ENCODE peak calls at places on chromosomes 4 and X, in ten cellular contexts. C is testis, T is sigmoid colon, P is substantia nigra, I is prostate gland, Q is AG04450, U is neuronal stem cell, M is mammary epithelial cell, G is left ventricle myocardium inferior, X is neural progenitor cell. D is an unnamed sample.

GRCh38 chr4:145279122-145279960 is 99.0 kb upstream of the OTUD4 start:
- DNase-seq in C (no peak), T (no peak), P (no peak), I (no peak), Q (no peak), U (no peak), M (peak), G (no peak), X (no peak), D (no peak)

GRCh38 chrX:1244164-1245076 is 24.2 kb upstream of the CSF2RA start:
- DNase-seq in C (no peak), T (no peak), P (no peak), I (no peak), Q (no peak), U (peak), M (no peak), G (no peak), X (peak), D (no peak)

GRCh38 chr4:97498875-97499274 is 644.4 kb downstream of the STPG2 start:
- DNase-seq in C (no peak), T (no peak), P (no peak), I (no peak), Q (no peak), U (no peak), M (peak), G (no peak), X (no peak), D (no peak)

GRCh38 chrX:50863471-50863870 is 47.1 kb upstream of the BMP15 start:
- DNase-seq in C (no peak), T (no peak), P (no peak), I (no peak), Q (no peak), U (no peak), M (no peak), G (no peak), X (no peak), D (no peak)

GRCh38 chrX:118566359-118566758 is 70.7 kb downstream of the DOCK11 start:
- DNase-seq in C (no peak), T (no peak), P (no peak), I (no peak), Q (no peak), U (no peak), M (no peak), G (no peak), X (no peak), D (no peak)

GRCh38 chr4:9704551-9705332 is 76.7 kb upstream of the DRD5 start:
- DNase-seq in C (no peak), T (no peak), P (no peak), I (no peak), Q (no peak), U (no peak), M (no peak), G (no peak), X (no peak), D (no peak)

GRCh38 chr4:101019941-101020401 is 327.4 kb downstream of the PPP3CA start:
- DNase-seq in C (no peak), T (no peak), P (no peak), I (no peak), Q (no peak), U (no peak), M (peak), G (no peak), X (no peak), D (no peak)

GRCh38 chr4:3458371-3458770 is 4.7 kb upstream of the DOK7 start:
- DNase-seq in C (no peak), T (no peak), P (no peak), I (no peak), Q (no peak), U (no peak), M (no peak), G (no peak), X (no peak), D (no peak)

GRCh38 chr4:76883147-76883546 is 14.8 kb downstream of the SOWAHB start:
- DNase-seq in C (no peak), T (no peak), P (no peak), I (no peak), Q (no peak), U (no peak), M (no peak), G (no peak), X (no peak), D (no peak)

GRCh38 chr4:185506422-185506821 is 28.9 kb downstream of the PDLIM3 start:
- DNase-seq in C (no peak), T (no peak), P (no peak), I (no peak), Q (no peak), U (no peak), M (no peak), G (no peak), X (no peak), D (no peak)

GRCh38 chr4:20253272-20253798 is 1.6 kb downstream of the SLIT2 start:
- DNase-seq in C (peak), T (peak), P (no peak), I (no peak), Q (no peak), U (peak), M (no peak), G (no peak), X (no peak), D (no peak)

GRCh38 chr4:6263541-6264540 is 5.8 kb upstream of the WFS1 start:
- DNase-seq in C (peak), T (no peak), P (no peak), I (no peak), Q (no peak), U (no peak), M (peak), G (no peak), X (peak), D (peak)

GRCh38 chrX:22424141-22424915 is 151.6 kb downstream of the CBLL2 start:
- DNase-seq in C (no peak), T (no peak), P (no peak), I (no peak), Q (no peak), U (no peak), M (peak), G (no peak), X (no peak), D (no peak)

GRCh38 chrX:129193357-129193756 is 329.9 kb downstream of the SMARCA1 start:
- DNase-seq in C (no peak), T (no peak), P (no peak), I (no peak), Q (no peak), U (no peak), M (no peak), G (peak), X (no peak), D (no peak)

GRCh38 chr4:135277116-135277979 is 1075.8 kb upstream of the PABPC4L start:
- DNase-seq in C (no peak), T (no peak), P (no peak), I (no peak), Q (peak), U (no peak), M (no peak), G (no peak), X (no peak), D (no peak)

GRCh38 chrX:135484636-135485289 is 35.7 kb upstream of the INTS6L start:
- DNase-seq in C (peak), T (no peak), P (no peak), I (no peak), Q (no peak), U (no peak), M (peak), G (no peak), X (peak), D (no peak)

GRCh38 chr4:187908079-187908501 is 87.5 kb upstream of the ZFP42 start:
- DNase-seq in C (no peak), T (no peak), P (no peak), I (no peak), Q (peak), U (no peak), M (peak), G (no peak), X (no peak), D (no peak)

GRCh38 chr4:142079951-142080350 is 443.6 kb downstream of the IL15 start:
- DNase-seq in C (no peak), T (no peak), P (no peak), I (no peak), Q (no peak), U (no peak), M (no peak), G (no peak), X (no peak), D (no peak)

GRCh38 chr4:54961357-54961975 is 163.9 kb downstream of the KDR start:
- DNase-seq in C (no peak), T (no peak), P (no peak), I (no peak), Q (no peak), U (no peak), M (peak), G (no peak), X (peak), D (no peak)

GRCh38 chr4:48623182-48623780 is 133.2 kb downstream of the ZAR1 start:
- DNase-seq in C (no peak), T (no peak), P (no peak), I (no peak), Q (no peak), U (no peak), M (no peak), G (no peak), X (no peak), D (no peak)

GRCh38 chr4:16443504-16444088 is 217.3 kb upstream of the TAPT1 start:
- DNase-seq in C (peak), T (no peak), P (no peak), I (no peak), Q (peak), U (peak), M (peak), G (no peak), X (peak), D (no peak)

GRCh38 chr4:170022211-170022610 is 4.0 kb downstream of the MFAP3L start:
- DNase-seq in C (no peak), T (no peak), P (no peak), I (no peak), Q (no peak), U (no peak), M (no peak), G (no peak), X (no peak), D (no peak)

GRCh38 chr4:120723105-120723504 is 199.4 kb downstream of the PRDM5 start:
- DNase-seq in C (no peak), T (no peak), P (no peak), I (no peak), Q (no peak), U (no peak), M (no peak), G (no peak), X (peak), D (no peak)

GRCh38 chr4:157751631-157752030 is 421.2 kb downstream of the GASK1B start:
- DNase-seq in C (no peak), T (no peak), P (no peak), I (no peak), Q (no peak), U (no peak), M (no peak), G (no peak), X (no peak), D (no peak)

GRCh38 chr4:121464854-121465253 is 84.0 kb upstream of the QRFPR start:
- DNase-seq in C (no peak), T (no peak), P (no peak), I (no peak), Q (no peak), U (no peak), M (peak), G (no peak), X (no peak), D (no peak)

GRCh38 chr4:40199179-40199670 is 2.4 kb downstream of the RHOH start:
- DNase-seq in C (no peak), T (no peak), P (no peak), I (no peak), Q (no peak), U (no peak), M (no peak), G (no peak), X (no peak), D (no peak)

GRCh38 chrX:36583674-36584073 is 424.5 kb upstream of the FAM47C start:
- DNase-seq in C (no peak), T (no peak), P (no peak), I (no peak), Q (no peak), U (no peak), M (no peak), G (no peak), X (no peak), D (no peak)

GRCh38 chr4:85898236-85898635 is 423.3 kb downstream of the ARHGAP24 start:
- DNase-seq in C (no peak), T (no peak), P (no peak), I (no peak), Q (no peak), U (no peak), M (no peak), G (no peak), X (no peak), D (no peak)

GRCh38 chr4:38943355-38943754 is 75.7 kb downstream of the FAM114A1 start:
- DNase-seq in C (peak), T (peak), P (no peak), I (peak), Q (peak), U (no peak), M (no peak), G (peak), X (no peak), D (no peak)

GRCh38 chr4:98519268-98519993 is 139.0 kb downstream of the TSPAN5 start:
- DNase-seq in C (peak), T (no peak), P (no peak), I (no peak), Q (peak), U (no peak), M (no peak), G (no peak), X (no peak), D (no peak)

DNA sequence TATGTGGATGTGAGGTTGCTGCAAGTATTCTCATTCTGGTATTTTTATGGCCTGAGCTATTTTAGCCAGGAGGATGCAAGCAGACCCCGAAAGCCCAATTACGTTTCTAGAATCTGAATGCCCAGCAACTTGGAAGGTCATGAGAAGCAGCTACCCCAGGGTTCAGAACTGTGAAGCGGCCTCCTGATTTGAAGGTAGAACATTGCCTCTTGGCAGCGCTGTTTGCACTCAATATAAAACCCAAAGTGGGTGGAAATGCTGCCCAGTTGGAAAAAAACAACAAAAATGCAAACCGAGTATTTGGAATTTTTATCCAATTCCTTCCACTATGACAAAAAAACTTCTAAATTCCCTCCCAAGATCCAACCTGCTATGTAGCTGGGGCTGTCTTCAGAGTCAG is 103.4 kb upstream of the RBPJ start:
- DNase-seq in C (no peak), T (no peak), P (peak), I (no peak), Q (no peak), U (no peak), M (no peak), G (no peak), X (no peak), D (no peak)
- H3K27ac ChIP-seq in C (no peak), T (peak), P (peak), I (no peak), Q (no peak), U (no peak), M (no peak), G (peak), X (no peak), D (peak)

GRCh38 chrX:153883163-153883843 is 2.7 kb downstream of the L1CAM start:
- DNase-seq in C (no peak), T (no peak), P (no peak), I (no peak), Q (no peak), U (no peak), M (no peak), G (no peak), X (no peak), D (no peak)

GRCh38 chrX:153882086-153882498 is 3.9 kb downstream of the L1CAM start:
- DNase-seq in C (no peak), T (peak), P (no peak), I (no peak), Q (no peak), U (no peak), M (peak), G (no peak), X (no peak), D (peak)

GRCh38 chrX:153884136-153885076 is 1.6 kb downstream of the L1CAM start:
- DNase-seq in C (no peak), T (no peak), P (no peak), I (no peak), Q (no peak), U (no peak), M (peak), G (no peak), X (no peak), D (no peak)

GRCh38 chrX:153881281-153881680 is 4.7 kb downstream of the L1CAM start:
- DNase-seq in C (no peak), T (no peak), P (no peak), I (no peak), Q (no peak), U (no peak), M (no peak), G (no peak), X (no peak), D (no peak)

GRCh38 chrX:153882557-153882956 is 3.4 kb downstream of the L1CAM start:
- DNase-seq in C (no peak), T (no peak), P (no peak), I (no peak), Q (no peak), U (no peak), M (no peak), G (no peak), X (no peak), D (no peak)
- H3K27ac ChIP-seq in C (no peak), T (no peak), P (no peak), I (no peak), Q (no peak), U (no peak), M (no peak), G (no peak), X (no peak), D (peak)

DNA sequence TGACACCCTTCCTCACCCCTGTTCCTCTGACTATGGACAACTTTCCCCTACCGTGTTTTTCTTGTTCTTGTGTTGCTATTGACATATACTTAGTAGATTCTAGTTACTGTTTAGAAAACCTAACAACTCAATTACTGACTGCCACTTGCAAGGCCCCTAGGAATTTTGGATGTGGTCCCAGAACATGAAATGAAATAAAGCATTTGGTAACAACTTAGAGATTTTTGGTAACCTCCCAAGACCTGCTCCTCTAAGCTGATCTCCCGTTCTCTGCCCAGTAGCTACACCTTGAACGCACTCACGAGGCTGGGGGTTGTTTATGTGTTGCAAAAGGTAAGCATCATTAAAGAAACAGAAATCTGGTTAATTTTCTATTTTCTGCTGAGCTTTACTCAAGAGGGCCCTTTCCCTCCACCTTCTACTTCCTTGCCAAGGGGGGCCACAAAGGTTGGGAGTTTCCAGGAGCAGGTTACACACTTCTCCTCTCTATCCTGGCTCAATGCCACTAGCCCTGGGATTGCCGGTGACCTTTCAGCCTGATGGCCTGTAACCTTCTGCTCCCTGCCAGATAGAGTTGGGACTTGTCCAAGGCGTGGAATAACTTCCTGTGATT is 20.5 kb downstream of the GAB3 start:
- DNase-seq in C (no peak), T (no peak), P (no peak), I (no peak), Q (no peak), U (no peak), M (no peak), G (peak), X (no peak), D (no peak)
- H3K27ac ChIP-seq in C (peak), T (peak), P (no peak), I (no peak), Q (no peak), U (no peak), M (no peak), G (peak), X (no peak), D (peak)

DNA sequence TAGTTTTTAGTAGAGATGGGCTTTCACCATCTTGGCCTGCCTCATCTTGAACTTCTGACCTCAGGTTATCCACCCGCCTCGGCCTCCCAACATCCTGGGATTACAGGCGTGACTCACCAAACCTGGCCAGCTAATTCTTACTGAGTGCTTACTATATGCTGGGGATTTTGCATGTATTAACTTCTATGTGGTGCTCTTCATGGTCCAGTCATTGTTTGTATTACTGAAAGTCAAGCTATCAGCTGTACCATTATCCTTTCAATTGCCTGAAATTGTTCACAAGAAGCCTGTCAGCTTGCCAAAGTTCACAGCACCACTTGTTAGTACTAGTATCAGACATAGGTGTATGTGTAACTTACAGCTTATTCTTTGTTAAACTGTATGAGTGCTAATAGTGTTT is 1272.1 kb downstream of the ARAP2 start:
- DNase-seq in C (no peak), T (no peak), P (no peak), I (no peak), Q (no peak), U (no peak), M (no peak), G (no peak), X (no peak), D (no peak)
- H3K27ac ChIP-seq in C (no peak), T (no peak), P (no peak), I (no peak), Q (no peak), U (no peak), M (no peak), G (no peak), X (no peak), D (no peak)

GRCh38 chrX:151538190-151539122 is 25.0 kb upstream of the PASD1 start:
- DNase-seq in C (no peak), T (no peak), P (no peak), I (no peak), Q (no peak), U (no peak), M (peak), G (no peak), X (no peak), D (no peak)
- H3K27ac ChIP-seq in C (no peak), T (no peak), P (no peak), I (no peak), Q (no peak), U (no peak), M (no peak), G (no peak), X (no peak), D (no peak)

DNA sequence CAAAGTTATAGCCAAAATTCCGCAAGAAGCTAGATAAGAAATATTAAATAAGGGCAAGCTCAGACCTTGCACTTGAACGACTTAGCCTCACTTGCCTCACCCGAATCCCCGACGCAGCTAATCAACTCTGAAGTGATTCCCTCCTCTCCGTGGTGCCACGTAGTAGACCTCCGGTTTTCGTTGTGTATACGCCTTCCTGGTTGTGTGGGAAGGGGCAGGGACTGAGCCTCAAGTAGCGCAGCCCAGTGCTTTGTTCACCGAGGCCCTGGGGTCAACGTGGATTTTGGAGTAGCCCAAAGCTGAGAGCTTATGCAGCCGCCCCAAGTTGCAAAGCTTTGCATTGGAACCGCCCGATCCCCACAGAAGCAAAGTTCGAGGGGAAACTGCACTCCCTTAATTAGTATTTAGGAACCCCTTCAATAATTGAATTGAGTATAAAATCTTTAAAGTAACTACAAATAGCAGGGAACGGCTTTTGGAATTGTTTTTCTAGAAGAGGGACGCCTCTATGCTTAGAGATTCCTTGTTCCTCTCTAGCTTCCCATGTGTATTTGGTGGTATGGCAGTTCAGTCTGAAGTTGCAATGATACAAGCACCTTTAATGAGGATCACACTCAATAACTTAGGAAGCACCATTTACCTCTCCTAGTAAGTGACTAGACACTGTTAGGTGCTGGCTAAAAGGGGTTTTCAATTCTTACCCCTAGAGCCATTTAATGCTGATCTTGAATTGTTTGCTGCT is 55.7 kb downstream of the LINC00632 start:
- DNase-seq in C (peak), T (peak), P (no peak), I (no peak), Q (peak), U (no peak), M (no peak), G (no peak), X (peak), D (no peak)
- H3K27ac ChIP-seq in C (no peak), T (no peak), P (no peak), I (no peak), Q (peak), U (no peak), M (no peak), G (no peak), X (no peak), D (no peak)

D was measured in caudate nucleus.